ENCODE peak calls at places on chromosome 5, in four cellular contexts. Y is stimulated activated CD4-positive, alpha-beta T cell treated with anti-CD3 and anti-CD28 coated beads, Interleukin-2, amount 100 ng/mL, for 48 hours; T is tibial artery; E is NCI-H345. G is an unnamed sample.

GRCh38 chr5:177428574-177429217 is 2.2 kb downstream of the GRK6 start:
- DNase-seq in Y (no peak), T (no peak), E (no peak), G (no peak)

GRCh38 chr5:138601444-138601843 is 26.2 kb upstream of the HSPA9 start:
- DNase-seq in Y (no peak), T (no peak), E (no peak), G (no peak)

GRCh38 chr5:180785794-180786221 is 16.8 kb downstream of the MGAT1 start:
- DNase-seq in Y (no peak), T (no peak), E (no peak), G (no peak)

GRCh38 chr5:179262126-179262920 is 82.9 kb downstream of the ADAMTS2 start:
- DNase-seq in Y (no peak), T (no peak), E (no peak), G (no peak)

GRCh38 chr5:180172447-180173197 is 36.4 kb downstream of the RASGEF1C start:
- DNase-seq in Y (no peak), T (no peak), E (peak), G (no peak)

GRCh38 chr5:106966686-106967315 is 703.9 kb downstream of the EFNA5 start:
- DNase-seq in Y (no peak), T (no peak), E (no peak), G (no peak)

GRCh38 chr5:107806271-107806670 is 135.5 kb upstream of the EFNA5 start:
- DNase-seq in Y (no peak), T (no peak), E (peak), G (peak)

GRCh38 chr5:122454522-122454921 is 142.5 kb downstream of the SNCAIP start:
- DNase-seq in Y (no peak), T (no peak), E (no peak), G (no peak)

GRCh38 chr5:171684169-171684568 is 101.4 kb upstream of the SMIM23 start:
- DNase-seq in Y (no peak), T (no peak), E (no peak), G (no peak)

GRCh38 chr5:28219539-28219938 is 1181.2 kb upstream of the CDH9 start:
- DNase-seq in Y (no peak), T (no peak), E (no peak), G (no peak)

GRCh38 chr5:148979104-148979723 is 83.6 kb downstream of the SH3TC2 start:
- DNase-seq in Y (no peak), T (no peak), E (no peak), G (no peak)

GRCh38 chr5:119336846-119337564 is 18.8 kb upstream of the TNFAIP8 start:
- DNase-seq in Y (no peak), T (no peak), E (no peak), G (no peak)

GRCh38 chr5:139658928-139659667 is 10.9 kb downstream of the CXXC5 start:
- DNase-seq in Y (no peak), T (peak), E (no peak), G (no peak)

GRCh38 chr5:60577116-60577515 is 122.8 kb downstream of the DEPDC1B start:
- DNase-seq in Y (no peak), T (no peak), E (no peak), G (no peak)

GRCh38 chr5:15524712-15525111 is 24.7 kb downstream of the FBXL7 start:
- DNase-seq in Y (no peak), T (no peak), E (no peak), G (no peak)

GRCh38 chr5:59320420-59320819 is 573.1 kb downstream of the PDE4D start:
- DNase-seq in Y (no peak), T (no peak), E (no peak), G (no peak)

GRCh38 chr5:73376618-73377170 is 71.9 kb downstream of the FOXD1 start:
- DNase-seq in Y (no peak), T (no peak), E (no peak), G (no peak)

GRCh38 chr5:154830596-154830995 is 19.8 kb downstream of the FAXDC2 start:
- DNase-seq in Y (no peak), T (no peak), E (no peak), G (no peak)

GRCh38 chr5:61919920-61920319 is 386.1 kb upstream of the KIF2A start:
- DNase-seq in Y (no peak), T (no peak), E (peak), G (peak)

GRCh38 chr5:71838286-71838685 is 119.2 kb downstream of the CARTPT start:
- DNase-seq in Y (no peak), T (no peak), E (no peak), G (no peak)

GRCh38 chr5:1815881-1816292 is 14.7 kb downstream of the NDUFS6 start:
- DNase-seq in Y (no peak), T (peak), E (no peak), G (no peak)

GRCh38 chr5:102865171-102865509 is 110.0 kb downstream of the PAM start:
- DNase-seq in Y (no peak), T (no peak), E (no peak), G (no peak)

GRCh38 chr5:108196276-108196675 is 185.6 kb downstream of the FBXL17 start:
- DNase-seq in Y (no peak), T (no peak), E (no peak), G (no peak)

GRCh38 chr5:173020643-173021042 is 35.5 kb upstream of the CREBRF start:
- DNase-seq in Y (no peak), T (no peak), E (no peak), G (no peak)

GRCh38 chr5:37774912-37775483 is 64.8 kb downstream of the GDNF start:
- DNase-seq in Y (peak), T (no peak), E (no peak), G (no peak)

GRCh38 chr5:137440800-137441199 is 58.3 kb downstream of the SPOCK1 start:
- DNase-seq in Y (no peak), T (no peak), E (peak), G (no peak)

GRCh38 chr5:122129332-122129731 is at the start of gene ZNF474:
- DNase-seq in Y (no peak), T (peak), E (no peak), G (no peak)

GRCh38 chr5:911601-912000 is 18.9 kb downstream of the TRIP13 start:
- DNase-seq in Y (no peak), T (no peak), E (no peak), G (no peak)

GRCh38 chr5:153372433-153373167 is 117.9 kb upstream of the GRIA1 start:
- DNase-seq in Y (no peak), T (no peak), E (peak), G (peak)

GRCh38 chr5:91020065-91020800 is 362.9 kb downstream of the ARRDC3 start:
- DNase-seq in Y (no peak), T (no peak), E (no peak), G (no peak)

GRCh38 chr5:140111859-140112551 is 1.9 kb upstream of the PURA start:
- DNase-seq in Y (no peak), T (no peak), E (no peak), G (no peak)

GRCh38 chr5:95403996-95404395 is 12.8 kb downstream of the FAM81B start:
- DNase-seq in Y (no peak), T (no peak), E (no peak), G (no peak)

GRCh38 chr5:82494942-82495341 is 216.8 kb upstream of the RPS23 start:
- DNase-seq in Y (no peak), T (no peak), E (no peak), G (no peak)

GRCh38 chr5:133425764-133426738 is 186.3 kb downstream of the FSTL4 start:
- DNase-seq in Y (no peak), T (no peak), E (no peak), G (no peak)

GRCh38 chr5:31133488-31133887 is 60.0 kb upstream of the CDH6 start:
- DNase-seq in Y (no peak), T (no peak), E (no peak), G (no peak)

GRCh38 chr5:7764452-7764851 is 86.5 kb downstream of the CFAP90 start:
- DNase-seq in Y (no peak), T (no peak), E (no peak), G (no peak)

GRCh38 chr5:80146036-80146435 is 109.8 kb downstream of the SERINC5 start:
- DNase-seq in Y (no peak), T (no peak), E (peak), G (no peak)

G was measured in NCI-H1436.